ENCODE peak calls at places on chromosomes 16 and 17, in six cellular contexts. W is left cardiac atrium; H is T-helper 2 cell; X is RWPE2; T is effector memory CD4-positive, alpha-beta T cell; S is BE2C. K is an unnamed sample.

GRCh38 chr16:75099738-75100615 is 16.6 kb downstream of the LDHD start:
- DNase-seq in T (no peak), H (no peak), S (no peak), X (no peak), W (peak), K (peak)

GRCh38 chr17:61426482-61427304 is 25.5 kb upstream of the TBX4 start:
- DNase-seq in W (no peak), S (no peak), T (no peak), H (no peak), X (no peak), K (no peak)

GRCh38 chr16:54821731-54822130 is 108.9 kb upstream of the IRX5 start:
- DNase-seq in S (no peak), W (no peak), T (no peak), H (no peak), X (no peak), K (no peak)

GRCh38 chr16:46607529-46607928 is 13.7 kb downstream of the SHCBP1 start:
- DNase-seq in W (no peak), H (no peak), T (no peak), X (no peak), S (no peak), K (no peak)

GRCh38 chr17:38322156-38322779 is 21.5 kb downstream of the GPR179 start:
- DNase-seq in S (peak), T (peak), W (peak), H (peak), X (no peak), K (peak)

GRCh38 chr17:80892900-80893603 is 98.6 kb upstream of the CHMP6 start:
- DNase-seq in S (peak), H (no peak), T (peak), W (no peak), X (peak), K (peak)

GRCh38 chr17:48995871-48996695 is 1.1 kb upstream of the IGF2BP1 start:
- DNase-seq in S (peak), T (no peak), H (no peak), X (no peak), W (no peak), K (no peak)

GRCh38 chr17:7842380-7842949 is 8.4 kb downstream of the KDM6B start:
- DNase-seq in S (peak), X (peak), W (peak), H (peak), T (peak), K (peak)

GRCh38 chr17:37551788-37552187 is 57.4 kb downstream of the SYNRG start:
- DNase-seq in T (no peak), H (no peak), W (no peak), X (no peak), S (no peak), K (no peak)

GRCh38 chr17:17971431-17972125 is 622 bp downstream of the TOM1L2 start:
- DNase-seq in X (no peak), H (peak), T (no peak), S (no peak), W (peak), K (peak)

K was measured in T-helper 22 cell.